ENCODE peak calls at places on chromosomes 5 and 9, in five cellular contexts. One of them, this sample, is unnamed.

GRCh38 chr9:7653262-7653661 is 146.3 kb downstream of the DMAC1 start:
- DNase-seq in suprapubic skin: no peak
- DNase-seq in ovary: no peak
- DNase-seq in stomach: no peak
- DNase-seq in GM12878: no peak
- DNase-seq in this sample: no peak

GRCh38 chr5:115979628-115980041 is 17.4 kb downstream of the LVRN start:
- DNase-seq in GM12878: no peak
- DNase-seq in stomach: no peak
- DNase-seq in suprapubic skin: no peak
- DNase-seq in ovary: no peak
- DNase-seq in this sample: no peak

GRCh38 chr5:77637170-77638074 is 1.1 kb downstream of the OTP start:
- DNase-seq in suprapubic skin: no peak
- DNase-seq in GM12878: no peak
- DNase-seq in ovary: no peak
- DNase-seq in stomach: no peak
- DNase-seq in this sample: no peak

GRCh38 chr9:126687868-126688503 is 74.3 kb downstream of the LMX1B start:
- DNase-seq in GM12878: no peak
- DNase-seq in ovary: no peak
- DNase-seq in suprapubic skin: no peak
- DNase-seq in stomach: no peak
- DNase-seq in this sample: no peak

GRCh38 chr5:55533806-55534435 is 843 bp downstream of the PLPP1 start:
- DNase-seq in GM12878: peak; percentile 9
- DNase-seq in suprapubic skin: no peak
- DNase-seq in stomach: peak; percentile 53
- DNase-seq in ovary: no peak
- DNase-seq in this sample: no peak

GRCh38 chr5:66894480-66895240 is 298.5 kb downstream of the MAST4 start:
- DNase-seq in suprapubic skin: no peak
- DNase-seq in ovary: no peak
- DNase-seq in stomach: no peak
- DNase-seq in GM12878: no peak
- DNase-seq in this sample: no peak

GRCh38 chr9:7578951-7579743 is 220.4 kb downstream of the DMAC1 start:
- DNase-seq in stomach: no peak
- DNase-seq in ovary: no peak
- DNase-seq in GM12878: no peak
- DNase-seq in suprapubic skin: no peak
- DNase-seq in this sample: no peak

GRCh38 chr5:57937025-57937424 is 454.4 kb upstream of the ACTBL2 start:
- DNase-seq in GM12878: no peak
- DNase-seq in stomach: no peak
- DNase-seq in suprapubic skin: no peak
- DNase-seq in ovary: no peak
- DNase-seq in this sample: no peak

GRCh38 chr5:31731016-31731415 is 92.1 kb downstream of the PDZD2 start:
- DNase-seq in GM12878: no peak
- DNase-seq in stomach: no peak
- DNase-seq in ovary: no peak
- DNase-seq in suprapubic skin: no peak
- DNase-seq in this sample: no peak

GRCh38 chr5:132210944-132211343 is 16.7 kb downstream of the P4HA2 start:
- DNase-seq in GM12878: no peak
- DNase-seq in stomach: no peak
- DNase-seq in suprapubic skin: no peak
- DNase-seq in ovary: no peak
- DNase-seq in this sample: peak; percentile 13

GRCh38 chr5:143311428-143311827 is 92.1 kb downstream of the NR3C1 start:
- DNase-seq in ovary: no peak
- DNase-seq in GM12878: no peak
- DNase-seq in stomach: no peak
- DNase-seq in suprapubic skin: no peak
- DNase-seq in this sample: no peak

GRCh38 chr9:24824607-24825006 is 278.9 kb upstream of the IZUMO3 start:
- DNase-seq in GM12878: no peak
- DNase-seq in stomach: no peak
- DNase-seq in ovary: no peak
- DNase-seq in suprapubic skin: no peak
- DNase-seq in this sample: no peak

GRCh38 chr9:121735065-121735791 is 83.8 kb downstream of the DAB2IP start:
- DNase-seq in GM12878: no peak
- DNase-seq in ovary: no peak
- DNase-seq in stomach: no peak
- DNase-seq in suprapubic skin: no peak
- DNase-seq in this sample: no peak

GRCh38 chr9:2012347-2012746 is 2.8 kb upstream of the SMARCA2 start:
- DNase-seq in stomach: no peak
- DNase-seq in suprapubic skin: no peak
- DNase-seq in GM12878: peak; percentile 83
- DNase-seq in ovary: no peak
- DNase-seq in this sample: no peak

GRCh38 chr9:87285183-87285582 is 212.5 kb upstream of the DAPK1 start:
- DNase-seq in ovary: no peak
- DNase-seq in suprapubic skin: no peak
- DNase-seq in stomach: peak; percentile 82
- DNase-seq in GM12878: no peak
- DNase-seq in this sample: no peak

GRCh38 chr9:69379250-69379982 is 54.4 kb downstream of the ENTREP1 start:
- DNase-seq in stomach: no peak
- DNase-seq in GM12878: no peak
- DNase-seq in suprapubic skin: no peak
- DNase-seq in ovary: no peak
- DNase-seq in this sample: no peak

GRCh38 chr5:141485305-141486055 is 650 bp downstream of the PCDHGC4 start:
- DNase-seq in ovary: peak; percentile 24
- DNase-seq in GM12878: no peak
- DNase-seq in stomach: no peak
- DNase-seq in suprapubic skin: no peak
- DNase-seq in this sample: no peak

GRCh38 chr9:113231701-113232100 is 10.4 kb downstream of the SLC31A1 start:
- DNase-seq in suprapubic skin: no peak
- DNase-seq in ovary: no peak
- DNase-seq in stomach: no peak
- DNase-seq in GM12878: no peak
- DNase-seq in this sample: no peak
- H3K27ac ChIP-seq in suprapubic skin: no peak overlapping the region
- H3K27ac ChIP-seq in ovary: no peak overlapping the region
- H3K27ac ChIP-seq in stomach: no peak overlapping the region
- H3K27ac ChIP-seq in GM12878: no peak overlapping the region
- H3K27ac ChIP-seq in this sample: no peak overlapping the region

DNA sequence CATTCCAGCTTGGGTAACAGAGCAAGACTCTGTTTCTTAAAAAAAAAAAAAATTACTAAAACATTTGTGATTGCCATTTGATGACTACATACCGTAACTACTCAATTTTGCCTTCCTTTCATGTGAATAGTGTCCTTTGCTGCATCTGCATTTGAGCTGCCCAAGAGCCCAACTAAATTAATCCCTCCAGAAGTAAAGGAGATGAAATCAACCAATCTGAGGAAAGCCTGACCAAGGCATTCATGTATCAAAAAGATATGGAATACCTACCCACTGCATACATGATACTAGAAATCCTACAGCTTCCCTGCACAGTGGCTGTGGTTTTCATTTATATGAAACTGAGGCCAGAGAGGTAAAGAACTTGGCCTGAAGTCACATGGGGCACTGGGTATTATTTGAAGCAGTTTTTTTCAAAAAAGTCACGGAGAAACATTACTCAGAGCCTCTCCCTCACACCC is 177.5 kb downstream of the AOPEP start:
- DNase-seq in GM12878: no peak
- DNase-seq in suprapubic skin: no peak
- DNase-seq in ovary: no peak
- DNase-seq in stomach: no peak
- DNase-seq in this sample: no peak
- H3K4me3 ChIP-seq in GM12878: no peak overlapping the region
- H3K4me3 ChIP-seq in suprapubic skin: no peak overlapping the region
- H3K4me3 ChIP-seq in ovary: no peak overlapping the region
- H3K4me3 ChIP-seq in stomach: no peak overlapping the region
- H3K4me3 ChIP-seq in this sample: no peak overlapping the region

DNA sequence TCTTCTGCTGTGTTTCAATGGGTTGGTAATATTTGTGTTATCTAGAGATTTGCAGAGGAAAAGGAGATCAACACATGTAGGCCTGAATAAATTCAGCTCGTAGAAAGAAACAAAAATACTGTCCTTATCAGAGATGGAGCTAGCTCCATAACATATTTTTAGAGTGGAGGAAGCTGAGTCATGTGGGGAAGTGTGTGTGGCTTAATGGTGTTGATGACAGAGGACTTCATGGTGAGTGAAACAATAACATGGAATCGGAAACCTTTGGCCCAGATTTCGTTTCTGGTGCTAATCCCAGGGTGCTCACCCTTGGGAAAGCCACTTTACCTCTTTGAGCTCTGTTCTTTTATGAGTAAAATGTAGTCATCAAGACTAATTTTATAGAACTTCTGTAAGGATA is 825.0 kb downstream of the TLR4 start:
- DNase-seq in ovary: no peak
- DNase-seq in suprapubic skin: no peak
- DNase-seq in GM12878: no peak
- DNase-seq in stomach: no peak
- DNase-seq in this sample: no peak
- TF ChIP-seq EP300 in ovary: no peak
- TF ChIP-seq EP300 in suprapubic skin: no peak
- TF ChIP-seq EP300 in GM12878: peak; percentile 35
- TF ChIP-seq EP300 in stomach: no peak
- TF ChIP-seq EP300 in this sample: no peak

GRCh38 chr5:74396913-74397606 is 243.5 kb downstream of the ENC1 start:
- DNase-seq in ovary: no peak
- DNase-seq in GM12878: no peak
- DNase-seq in stomach: no peak
- DNase-seq in suprapubic skin: no peak
- DNase-seq in this sample: no peak

GRCh38 chr5:74393943-74394342 is 246.6 kb downstream of the ENC1 start:
- DNase-seq in ovary: no peak
- DNase-seq in stomach: no peak
- DNase-seq in suprapubic skin: no peak
- DNase-seq in GM12878: no peak
- DNase-seq in this sample: no peak

GRCh38 chr5:74394924-74395880 is 245.3 kb downstream of the ENC1 start:
- DNase-seq in ovary: no peak
- DNase-seq in GM12878: no peak
- DNase-seq in stomach: no peak
- DNase-seq in suprapubic skin: no peak
- DNase-seq in this sample: no peak

GRCh38 chr5:74392698-74393431 is 247.7 kb downstream of the ENC1 start:
- DNase-seq in GM12878: no peak
- DNase-seq in ovary: no peak
- DNase-seq in stomach: no peak
- DNase-seq in suprapubic skin: no peak
- DNase-seq in this sample: no peak

GRCh38 chr5:74394543-74394923 is 246.0 kb downstream of the ENC1 start:
- DNase-seq in stomach: no peak
- DNase-seq in suprapubic skin: no peak
- DNase-seq in GM12878: no peak
- DNase-seq in ovary: no peak
- DNase-seq in this sample: no peak
- H3K27ac ChIP-seq in stomach: no peak overlapping the region
- H3K27ac ChIP-seq in suprapubic skin: no peak overlapping the region
- H3K27ac ChIP-seq in GM12878: no peak overlapping the region
- H3K27ac ChIP-seq in ovary: no peak overlapping the region
- H3K27ac ChIP-seq in this sample: no peak overlapping the region

DNA sequence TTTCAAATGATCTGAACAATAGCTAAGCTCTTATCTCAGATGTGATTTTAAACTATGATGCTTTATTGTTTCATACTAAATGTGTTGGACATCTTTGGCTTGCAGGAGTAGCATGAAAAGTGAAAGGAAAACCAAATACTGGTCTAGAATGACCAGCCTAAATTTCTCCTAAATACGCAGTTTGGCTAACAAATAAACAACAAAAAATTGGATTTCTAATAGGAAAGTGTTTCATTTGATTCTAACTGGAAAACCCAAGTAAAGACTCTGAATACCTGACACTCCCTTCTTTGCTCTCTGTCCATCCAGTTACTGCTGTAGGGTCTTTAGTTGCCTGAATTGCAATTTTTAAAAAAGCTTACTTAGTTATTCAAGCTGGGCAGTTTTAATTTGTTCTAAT is 111.7 kb upstream of the ACOT12 start:
- DNase-seq in GM12878: no peak
- DNase-seq in suprapubic skin: no peak
- DNase-seq in ovary: no peak
- DNase-seq in stomach: no peak
- DNase-seq in this sample: no peak
- H3K4me3 ChIP-seq in GM12878: no peak overlapping the region
- H3K4me3 ChIP-seq in suprapubic skin: no peak overlapping the region
- H3K4me3 ChIP-seq in ovary: no peak overlapping the region
- H3K4me3 ChIP-seq in stomach: no peak overlapping the region
- H3K4me3 ChIP-seq in this sample: no peak overlapping the region

GRCh38 chr5:14771195-14771594 is 100.4 kb downstream of the ANKH start:
- DNase-seq in stomach: no peak
- DNase-seq in ovary: no peak
- DNase-seq in suprapubic skin: no peak
- DNase-seq in GM12878: no peak
- DNase-seq in this sample: no peak

GRCh38 chr5:14766591-14766990 is 102.1 kb downstream of the OTULIN start:
- DNase-seq in ovary: no peak
- DNase-seq in suprapubic skin: no peak
- DNase-seq in stomach: no peak
- DNase-seq in GM12878: no peak
- DNase-seq in this sample: no peak

GRCh38 chr5:14771972-14772371 is 99.6 kb downstream of the ANKH start:
- DNase-seq in stomach: no peak
- DNase-seq in ovary: no peak
- DNase-seq in GM12878: no peak
- DNase-seq in suprapubic skin: no peak
- DNase-seq in this sample: no peak

GRCh38 chr5:14767942-14768837 is 103.4 kb downstream of the ANKH start:
- DNase-seq in ovary: no peak
- DNase-seq in stomach: no peak
- DNase-seq in suprapubic skin: no peak
- DNase-seq in GM12878: no peak
- DNase-seq in this sample: no peak

GRCh38 chr5:14768838-14769365 is 102.7 kb downstream of the ANKH start:
- DNase-seq in stomach: no peak
- DNase-seq in suprapubic skin: no peak
- DNase-seq in GM12878: no peak
- DNase-seq in ovary: no peak
- DNase-seq in this sample: no peak
- TF ChIP-seq EP300 in stomach: no peak
- TF ChIP-seq EP300 in suprapubic skin: no peak
- TF ChIP-seq EP300 in GM12878: no peak
- TF ChIP-seq EP300 in ovary: no peak
- TF ChIP-seq EP300 in this sample: no peak

GRCh38 chr5:128216860-128217531 is 133.4 kb downstream of the SLC12A2 start:
- DNase-seq in GM12878: no peak
- DNase-seq in suprapubic skin: no peak
- DNase-seq in stomach: no peak
- DNase-seq in ovary: no peak
- DNase-seq in this sample: no peak
- H3K27ac ChIP-seq in GM12878: no peak overlapping the region
- H3K27ac ChIP-seq in suprapubic skin: no peak overlapping the region
- H3K27ac ChIP-seq in stomach: no peak overlapping the region
- H3K27ac ChIP-seq in ovary: no peak overlapping the region
- H3K27ac ChIP-seq in this sample: no peak overlapping the region